ENCODE peak calls at places on chromosomes 12 and 14, in four cellular contexts. G is stimulated activated CD4-positive, alpha-beta T cell treated with anti-CD3 and anti-CD28 coated beads, Interleukin-2, amount 100 ng/mL, for 24 hours; H is cardiac septum; X is SK-N-MC. V is an unnamed sample.

GRCh38 chr14:23539209-23539866 is 12.2 kb downstream of the ZFHX2 start:
- DNase-seq in X (no peak), H (no peak), G (no peak), V (peak; percentile 50)

GRCh38 chr12:50637870-50638481 is 125.9 kb upstream of the ATF1 start:
- DNase-seq in G (no peak), X (no peak), H (no peak), V (peak; percentile 66)

GRCh38 chr12:15818418-15818817 is 29.2 kb upstream of the EPS8 start:
- DNase-seq in G (no peak), H (no peak), X (no peak), V (no peak)

GRCh38 chr14:75259510-75259855 is 19.1 kb upstream of the FOS start:
- DNase-seq in X (no peak), H (no peak), G (no peak), V (no peak)

GRCh38 chr12:121467638-121468403 is 67.9 kb downstream of the RNF34 start:
- DNase-seq in X (no peak), H (no peak), G (no peak), V (peak; percentile 45)

GRCh38 chr12:28424965-28425364 is 234.7 kb downstream of the CCDC91 start:
- DNase-seq in X (no peak), G (no peak), H (no peak), V (peak; percentile 35)

GRCh38 chr12:121894633-121895032 is 6.0 kb downstream of the PSMD9 start:
- DNase-seq in X (no peak), G (no peak), H (no peak), V (peak; percentile 60)

GRCh38 chr12:67982165-67982563 is 7.1 kb upstream of the IFNG-AS1 start:
- DNase-seq in G (no peak), H (no peak), X (no peak), V (no peak)

GRCh38 chr12:89968151-89968699 is 259.6 kb upstream of the ATP2B1 start:
- DNase-seq in X (no peak), H (no peak), G (no peak), V (no peak)

GRCh38 chr12:71476513-71476912 is 36.9 kb downstream of the LGR5 start:
- DNase-seq in X (no peak), G (no peak), H (no peak), V (peak; percentile 71)

GRCh38 chr12:82817368-82817767 is 130.7 kb downstream of the TMTC2 start:
- DNase-seq in G (no peak), H (no peak), X (no peak), V (no peak)

GRCh38 chr14:94823556-94824341 is 53.8 kb upstream of the GSC start:
- DNase-seq in G (no peak), H (no peak), X (no peak), V (no peak)

GRCh38 chr12:118685983-118686607 is 295.2 kb upstream of the SRRM4 start:
- DNase-seq in X (no peak), G (no peak), H (no peak), V (no peak)

GRCh38 chr14:56933446-56933845 is 123.2 kb upstream of the OTX2 start:
- DNase-seq in G (no peak), X (no peak), H (no peak), V (no peak)

GRCh38 chr14:35854696-35855270 is 28.6 kb downstream of the BRMS1L start:
- DNase-seq in G (no peak), H (no peak), X (no peak), V (no peak)

GRCh38 chr12:71671311-71671710 is 7.2 kb downstream of the THAP2 start:
- DNase-seq in H (no peak), X (no peak), G (no peak), V (no peak)

GRCh38 chr14:95535226-95536021 is 574 bp downstream of the GLRX5 start:
- DNase-seq in H (no peak), X (no peak), G (peak; percentile 33), V (peak; percentile 37)

GRCh38 chr12:53965251-53966069 is 7.5 kb upstream of the HOXC11 start:
- DNase-seq in X (no peak), G (no peak), H (no peak), V (no peak)

GRCh38 chr12:110582286-110583136 is 607 bp downstream of the PPTC7 start:
- DNase-seq in G (peak; percentile 80), X (no peak), H (peak; percentile 92), V (peak; percentile 80)

GRCh38 chr14:64091217-64091616 is 203.0 kb downstream of the ESR2 start:
- DNase-seq in G (no peak), X (no peak), H (no peak), V (no peak)

GRCh38 chr14:75279153-75279738 is 618 bp downstream of the FOS start:
- DNase-seq in G (peak; percentile 62), H (peak; percentile 94), X (no peak), V (peak; percentile 61)

GRCh38 chr12:130186631-130187269 is 24.5 kb downstream of the FZD10 start:
- DNase-seq in X (no peak), G (no peak), H (peak; percentile 15), V (no peak)

GRCh38 chr12:6699989-6700645 is 498 bp downstream of the PIANP start:
- DNase-seq in H (no peak), X (no peak), G (peak; percentile 37), V (no peak)

GRCh38 chr12:23039834-23040233 is 414.9 kb downstream of the ETNK1 start:
- DNase-seq in H (no peak), X (no peak), G (no peak), V (no peak)

GRCh38 chr14:24378981-24379906 is 11.3 kb downstream of the NFATC4 start:
- DNase-seq in X (no peak), G (no peak), H (no peak), V (no peak)

GRCh38 chr14:64210211-64210610 is 84.0 kb downstream of the ESR2 start:
- DNase-seq in H (peak; percentile 69), X (no peak), G (no peak), V (no peak)

GRCh38 chr14:37093364-37093763 is 79.0 kb downstream of the SLC25A21 start:
- DNase-seq in G (no peak), H (no peak), X (no peak), V (no peak)

GRCh38 chr12:93509506-93509905 is 42.2 kb downstream of the MRPL42 start:
- DNase-seq in X (no peak), G (no peak), H (no peak), V (no peak)

GRCh38 chr12:96034631-96035282 is 630 bp downstream of the LTA4H start:
- DNase-seq in G (peak; percentile 27), X (no peak), H (no peak), V (peak; percentile 53)

GRCh38 chr12:99271071-99271470 is 376.5 kb upstream of the GARIN6 start:
- DNase-seq in X (no peak), H (no peak), G (no peak), V (peak; percentile 26)

GRCh38 chr12:75917083-75917482 is 114.5 kb downstream of the PHLDA1 start:
- DNase-seq in G (no peak), X (no peak), H (no peak), V (no peak)

GRCh38 chr14:52091913-52092312 is 23.1 kb upstream of the NID2 start:
- DNase-seq in X (no peak), H (no peak), G (no peak), V (no peak)

GRCh38 chr14:75125617-75126016 is 1.2 kb downstream of the NEK9 start:
- DNase-seq in X (no peak), G (no peak), H (no peak), V (peak; percentile 82)

GRCh38 chr12:34396861-34397590 is 374.7 kb downstream of the ALG10 start:
- DNase-seq in G (no peak), X (no peak), H (peak; percentile 63), V (no peak)

GRCh38 chr14:59481407-59482119 is 2.6 kb downstream of the L3HYPDH start:
- DNase-seq in H (no peak), X (no peak), G (no peak), V (peak; percentile 50)

GRCh38 chr14:60981626-60982455 is 796 bp downstream of the SLC38A6 start:
- DNase-seq in G (no peak), X (no peak), H (no peak), V (peak; percentile 88)

GRCh38 chr14:90942511-90942910 is 117.9 kb downstream of the RPS6KA5 start:
- DNase-seq in H (no peak), G (no peak), X (no peak), V (no peak)

GRCh38 chr12:96343347-96343954 is 56.8 kb downstream of the CDK17 start:
- DNase-seq in H (no peak), G (no peak), X (no peak), V (no peak)

GRCh38 chr14:75418779-75419768 is 8.7 kb upstream of the JDP2 start:
- DNase-seq in X (no peak), H (no peak), G (peak; percentile 68), V (no peak)

GRCh38 chr12:76942276-76942675 is 63.5 kb upstream of the CSRP2 start:
- DNase-seq in G (no peak), H (no peak), X (no peak), V (peak; percentile 43)